ENCODE peak calls at places on chromosomes 6 and 20, in seven cellular contexts. Y is OCI-LY7; G is RPMI7951; I is NCI-H1417; J is mucosa of descending colon; S is mammary epithelial cell; B is stimulated activated CD8-positive, alpha-beta memory T cell treated with anti-CD3 and anti-CD28 coated beads, Interleukin-7, amount 100 ng/mL, for 1 hour. P is an unnamed sample.
A peak's percentile ranks its signal among the peaks of the same experiment; 100 is the strongest.

GRCh38 chr6:79335133-79335674 is 100.7 kb upstream of the HMGN3 start:
- DNase-seq in Y (no peak), G (no peak), I (no peak), J (no peak), S (peak; percentile 14), B (no peak), P (no peak)

GRCh38 chr6:126905917-126906316 is 212.6 kb upstream of the RSPO3 start:
- DNase-seq in Y (no peak), G (no peak), I (no peak), J (no peak), S (no peak), B (no peak), P (no peak)

GRCh38 chr6:142872376-142872775 is 72.6 kb downstream of the HIVEP2 start:
- DNase-seq in Y (no peak), G (peak; percentile 62), I (no peak), J (no peak), S (peak; percentile 68), B (no peak), P (no peak)

GRCh38 chr20:23875606-23876237 is 3.8 kb downstream of the CST5 start:
- DNase-seq in Y (no peak), G (no peak), I (no peak), J (no peak), S (no peak), B (no peak), P (peak; percentile 25)

GRCh38 chr6:45933855-45934254 is 81.8 kb downstream of the CLIC5 start:
- DNase-seq in Y (no peak), G (peak; percentile 50), I (no peak), J (no peak), S (no peak), B (no peak), P (no peak)

GRCh38 chr20:35008411-35009342 is 53.0 kb downstream of the MYH7B start:
- DNase-seq in Y (no peak), G (no peak), I (no peak), J (no peak), S (no peak), B (no peak), P (no peak)

GRCh38 chr6:169172435-169172834 is 81.2 kb downstream of the THBS2 start:
- DNase-seq in Y (no peak), G (peak; percentile 90), I (no peak), J (no peak), S (peak; percentile 76), B (no peak), P (peak; percentile 95)

GRCh38 chr20:51360451-51361230 is 181.9 kb downstream of the NFATC2 start:
- DNase-seq in Y (no peak), G (peak; percentile 100), I (no peak), J (no peak), S (peak; percentile 92), B (no peak), P (no peak)

GRCh38 chr6:36755435-36756348 is 58.1 kb downstream of the RAB44 start:
- DNase-seq in Y (peak; percentile 67), G (peak; percentile 58), I (no peak), J (no peak), S (peak; percentile 89), B (peak; percentile 26), P (peak; percentile 87)

GRCh38 chr20:44748005-44748370 is 2.3 kb downstream of the KCNK15 start:
- DNase-seq in Y (no peak), G (no peak), I (no peak), J (no peak), S (no peak), B (no peak), P (no peak)